ENCODE peak calls at places on chromosome 10, in ten cellular contexts. One of them, this sample, is unnamed.

GRCh38 chr10:23384364-23384763 is 39.8 kb upstream of the C10orf67 start:
- DNase-seq in left ventricle myocardium inferior: no peak
- DNase-seq in AG09309: peak; percentile 5
- DNase-seq in astrocyte: peak; percentile 57
- DNase-seq in fibroblast of lung: peak; percentile 59
- DNase-seq in bronchial epithelial cell: peak; percentile 100
- DNase-seq in cardiac muscle cell: no peak
- DNase-seq in osteoblast: no peak
- DNase-seq in K562: no peak
- DNase-seq in ovary: no peak
- DNase-seq in this sample: no peak

GRCh38 chr10:114584419-114584818 is 73.7 kb downstream of the ABLIM1 start:
- DNase-seq in left ventricle myocardium inferior: no peak
- DNase-seq in AG09309: no peak
- DNase-seq in astrocyte: peak; percentile 74
- DNase-seq in fibroblast of lung: peak; percentile 84
- DNase-seq in bronchial epithelial cell: no peak
- DNase-seq in cardiac muscle cell: peak; percentile 9
- DNase-seq in osteoblast: no peak
- DNase-seq in K562: no peak
- DNase-seq in ovary: no peak
- DNase-seq in this sample: no peak

GRCh38 chr10:133401981-133402725 is 8.2 kb downstream of the MTG1 start:
- DNase-seq in left ventricle myocardium inferior: no peak
- DNase-seq in AG09309: no peak
- DNase-seq in astrocyte: no peak
- DNase-seq in fibroblast of lung: no peak
- DNase-seq in bronchial epithelial cell: no peak
- DNase-seq in cardiac muscle cell: no peak
- DNase-seq in osteoblast: no peak
- DNase-seq in K562: no peak
- DNase-seq in ovary: no peak
- DNase-seq in this sample: no peak

GRCh38 chr10:116001266-116001857 is 271.6 kb downstream of the GFRA1 start:
- DNase-seq in left ventricle myocardium inferior: peak; percentile 17
- DNase-seq in AG09309: no peak
- DNase-seq in astrocyte: no peak
- DNase-seq in fibroblast of lung: no peak
- DNase-seq in bronchial epithelial cell: no peak
- DNase-seq in cardiac muscle cell: no peak
- DNase-seq in osteoblast: no peak
- DNase-seq in K562: no peak
- DNase-seq in ovary: no peak
- DNase-seq in this sample: no peak

GRCh38 chr10:132973903-132974241 is 31.5 kb upstream of the CFAP46 start:
- DNase-seq in left ventricle myocardium inferior: no peak
- DNase-seq in AG09309: no peak
- DNase-seq in astrocyte: no peak
- DNase-seq in fibroblast of lung: no peak
- DNase-seq in bronchial epithelial cell: no peak
- DNase-seq in cardiac muscle cell: no peak
- DNase-seq in osteoblast: peak; percentile 76
- DNase-seq in K562: no peak
- DNase-seq in ovary: no peak
- DNase-seq in this sample: no peak

GRCh38 chr10:10482613-10483012 is 535.1 kb upstream of the CELF2 start:
- DNase-seq in left ventricle myocardium inferior: no peak
- DNase-seq in AG09309: no peak
- DNase-seq in astrocyte: no peak
- DNase-seq in fibroblast of lung: no peak
- DNase-seq in bronchial epithelial cell: no peak
- DNase-seq in cardiac muscle cell: no peak
- DNase-seq in osteoblast: no peak
- DNase-seq in K562: no peak
- DNase-seq in ovary: no peak
- DNase-seq in this sample: no peak

GRCh38 chr10:50937230-50937907 is 51.9 kb upstream of the A1CF start:
- DNase-seq in left ventricle myocardium inferior: no peak
- DNase-seq in AG09309: no peak
- DNase-seq in astrocyte: peak; percentile 16
- DNase-seq in fibroblast of lung: peak; percentile 26
- DNase-seq in bronchial epithelial cell: peak; percentile 56
- DNase-seq in cardiac muscle cell: peak; percentile 55
- DNase-seq in osteoblast: peak; percentile 22
- DNase-seq in K562: peak; percentile 14
- DNase-seq in ovary: no peak
- DNase-seq in this sample: no peak

GRCh38 chr10:97590082-97590747 is 694 bp downstream of the C10orf62 start:
- DNase-seq in left ventricle myocardium inferior: no peak
- DNase-seq in AG09309: no peak
- DNase-seq in astrocyte: no peak
- DNase-seq in fibroblast of lung: no peak
- DNase-seq in bronchial epithelial cell: no peak
- DNase-seq in cardiac muscle cell: no peak
- DNase-seq in osteoblast: no peak
- DNase-seq in K562: no peak
- DNase-seq in ovary: no peak
- DNase-seq in this sample: peak; percentile 15

GRCh38 chr10:6019796-6020195 is 42.4 kb downstream of the IL2RA start:
- DNase-seq in left ventricle myocardium inferior: no peak
- DNase-seq in AG09309: no peak
- DNase-seq in astrocyte: no peak
- DNase-seq in fibroblast of lung: no peak
- DNase-seq in bronchial epithelial cell: no peak
- DNase-seq in cardiac muscle cell: no peak
- DNase-seq in osteoblast: no peak
- DNase-seq in K562: no peak
- DNase-seq in ovary: no peak
- DNase-seq in this sample: no peak

GRCh38 chr10:94012834-94013830 is 19.4 kb downstream of the PLCE1 start:
- DNase-seq in left ventricle myocardium inferior: no peak
- DNase-seq in AG09309: no peak
- DNase-seq in astrocyte: no peak
- DNase-seq in fibroblast of lung: no peak
- DNase-seq in bronchial epithelial cell: no peak
- DNase-seq in cardiac muscle cell: no peak
- DNase-seq in osteoblast: no peak
- DNase-seq in K562: no peak
- DNase-seq in ovary: no peak
- DNase-seq in this sample: no peak

GRCh38 chr10:63657812-63658211 is 136.6 kb downstream of the REEP3 start:
- DNase-seq in left ventricle myocardium inferior: no peak
- DNase-seq in AG09309: no peak
- DNase-seq in astrocyte: no peak
- DNase-seq in fibroblast of lung: no peak
- DNase-seq in bronchial epithelial cell: no peak
- DNase-seq in cardiac muscle cell: no peak
- DNase-seq in osteoblast: no peak
- DNase-seq in K562: no peak
- DNase-seq in ovary: no peak
- DNase-seq in this sample: no peak

GRCh38 chr10:75111906-75112703 is 649 bp downstream of the SAMD8 start:
- DNase-seq in left ventricle myocardium inferior: no peak
- DNase-seq in AG09309: no peak
- DNase-seq in astrocyte: peak; percentile 47
- DNase-seq in fibroblast of lung: peak; percentile 51
- DNase-seq in bronchial epithelial cell: peak; percentile 37
- DNase-seq in cardiac muscle cell: peak; percentile 63
- DNase-seq in osteoblast: peak; percentile 88
- DNase-seq in K562: peak; percentile 65
- DNase-seq in ovary: peak; percentile 66
- DNase-seq in this sample: peak; percentile 71

GRCh38 chr10:128221128-128221527 is 94.9 kb upstream of the MKI67 start:
- DNase-seq in left ventricle myocardium inferior: no peak
- DNase-seq in AG09309: no peak
- DNase-seq in astrocyte: no peak
- DNase-seq in fibroblast of lung: no peak
- DNase-seq in bronchial epithelial cell: no peak
- DNase-seq in cardiac muscle cell: no peak
- DNase-seq in osteoblast: no peak
- DNase-seq in K562: no peak
- DNase-seq in ovary: no peak
- DNase-seq in this sample: no peak

GRCh38 chr10:69629897-69630650 is at the start of gene FAM241B:
- DNase-seq in left ventricle myocardium inferior: peak; percentile 33
- DNase-seq in AG09309: no peak
- DNase-seq in astrocyte: peak; percentile 16
- DNase-seq in fibroblast of lung: peak; percentile 42
- DNase-seq in bronchial epithelial cell: peak; percentile 52
- DNase-seq in cardiac muscle cell: peak; percentile 84
- DNase-seq in osteoblast: peak; percentile 98
- DNase-seq in K562: peak; percentile 96
- DNase-seq in ovary: peak; percentile 63
- DNase-seq in this sample: peak; percentile 5

GRCh38 chr10:72275351-72276012 is 1.8 kb downstream of the DDIT4 start:
- DNase-seq in left ventricle myocardium inferior: no peak
- DNase-seq in AG09309: no peak
- DNase-seq in astrocyte: no peak
- DNase-seq in fibroblast of lung: no peak
- DNase-seq in bronchial epithelial cell: no peak
- DNase-seq in cardiac muscle cell: no peak
- DNase-seq in osteoblast: no peak
- DNase-seq in K562: peak; percentile 50
- DNase-seq in ovary: peak; percentile 55
- DNase-seq in this sample: peak; percentile 27

GRCh38 chr10:101075775-101076174 is 14.0 kb downstream of the KAZALD1 start:
- DNase-seq in left ventricle myocardium inferior: no peak
- DNase-seq in AG09309: no peak
- DNase-seq in astrocyte: no peak
- DNase-seq in fibroblast of lung: no peak
- DNase-seq in bronchial epithelial cell: no peak
- DNase-seq in cardiac muscle cell: no peak
- DNase-seq in osteoblast: peak; percentile 27
- DNase-seq in K562: no peak
- DNase-seq in ovary: no peak
- DNase-seq in this sample: no peak

GRCh38 chr10:126939706-126940105 is 34.5 kb downstream of the DOCK1 start:
- DNase-seq in left ventricle myocardium inferior: no peak
- DNase-seq in AG09309: no peak
- DNase-seq in astrocyte: no peak
- DNase-seq in fibroblast of lung: no peak
- DNase-seq in bronchial epithelial cell: no peak
- DNase-seq in cardiac muscle cell: no peak
- DNase-seq in osteoblast: no peak
- DNase-seq in K562: no peak
- DNase-seq in ovary: no peak
- DNase-seq in this sample: no peak

GRCh38 chr10:88759366-88760101 is at the start of gene LIPN:
- DNase-seq in left ventricle myocardium inferior: no peak
- DNase-seq in AG09309: no peak
- DNase-seq in astrocyte: no peak
- DNase-seq in fibroblast of lung: no peak
- DNase-seq in bronchial epithelial cell: peak; percentile 76
- DNase-seq in cardiac muscle cell: no peak
- DNase-seq in osteoblast: no peak
- DNase-seq in K562: no peak
- DNase-seq in ovary: no peak
- DNase-seq in this sample: peak; percentile 12

GRCh38 chr10:103207141-103207540 is 14.1 kb upstream of the NT5C2 start:
- DNase-seq in left ventricle myocardium inferior: no peak
- DNase-seq in AG09309: no peak
- DNase-seq in astrocyte: no peak
- DNase-seq in fibroblast of lung: no peak
- DNase-seq in bronchial epithelial cell: no peak
- DNase-seq in cardiac muscle cell: no peak
- DNase-seq in osteoblast: no peak
- DNase-seq in K562: no peak
- DNase-seq in ovary: no peak
- DNase-seq in this sample: no peak
- H3K4me3 ChIP-seq in left ventricle myocardium inferior: no peak overlapping the region
- H3K4me3 ChIP-seq in AG09309: no peak overlapping the region
- H3K4me3 ChIP-seq in astrocyte: no peak overlapping the region
- H3K4me3 ChIP-seq in fibroblast of lung: no peak overlapping the region
- H3K4me3 ChIP-seq in bronchial epithelial cell: no peak overlapping the region
- H3K4me3 ChIP-seq in cardiac muscle cell: no peak overlapping the region
- H3K4me3 ChIP-seq in osteoblast: no peak overlapping the region
- H3K4me3 ChIP-seq in K562: no peak overlapping the region
- H3K4me3 ChIP-seq in ovary: no peak overlapping the region
- H3K4me3 ChIP-seq in this sample: no peak overlapping the region

DNA sequence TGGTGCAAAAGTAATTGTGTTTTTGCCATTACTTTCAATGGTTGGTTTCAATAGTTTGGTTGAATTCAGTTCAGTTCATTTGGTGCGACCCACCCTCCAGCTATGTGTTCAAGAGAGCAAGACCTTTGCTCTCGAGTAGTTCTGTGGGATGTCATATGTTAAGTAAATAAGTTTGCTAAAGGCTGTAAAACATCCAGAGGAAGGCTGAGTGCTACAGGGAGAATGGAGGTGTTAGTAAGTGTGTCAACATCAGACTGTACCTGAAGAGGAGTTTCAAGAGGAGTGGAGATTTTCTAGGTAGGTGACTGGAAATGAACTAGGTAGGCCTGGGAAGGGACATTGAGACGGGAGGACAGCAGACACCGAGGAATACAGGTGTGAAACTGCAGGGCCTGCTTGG is 147.7 kb downstream of the SH2D4B start:
- DNase-seq in left ventricle myocardium inferior: no peak
- DNase-seq in AG09309: no peak
- DNase-seq in astrocyte: no peak
- DNase-seq in fibroblast of lung: no peak
- DNase-seq in bronchial epithelial cell: no peak
- DNase-seq in cardiac muscle cell: no peak
- DNase-seq in osteoblast: no peak
- DNase-seq in K562: no peak
- DNase-seq in ovary: no peak
- DNase-seq in this sample: no peak
- TF ChIP-seq CTCF in left ventricle myocardium inferior: no peak
- TF ChIP-seq CTCF in AG09309: no peak
- TF ChIP-seq CTCF in astrocyte: no peak
- TF ChIP-seq CTCF in fibroblast of lung: no peak
- TF ChIP-seq CTCF in bronchial epithelial cell: no peak
- TF ChIP-seq CTCF in cardiac muscle cell: no peak
- TF ChIP-seq CTCF in osteoblast: no peak
- TF ChIP-seq CTCF in K562: no peak
- TF ChIP-seq CTCF in ovary: no peak
- TF ChIP-seq CTCF in this sample: no peak

DNA sequence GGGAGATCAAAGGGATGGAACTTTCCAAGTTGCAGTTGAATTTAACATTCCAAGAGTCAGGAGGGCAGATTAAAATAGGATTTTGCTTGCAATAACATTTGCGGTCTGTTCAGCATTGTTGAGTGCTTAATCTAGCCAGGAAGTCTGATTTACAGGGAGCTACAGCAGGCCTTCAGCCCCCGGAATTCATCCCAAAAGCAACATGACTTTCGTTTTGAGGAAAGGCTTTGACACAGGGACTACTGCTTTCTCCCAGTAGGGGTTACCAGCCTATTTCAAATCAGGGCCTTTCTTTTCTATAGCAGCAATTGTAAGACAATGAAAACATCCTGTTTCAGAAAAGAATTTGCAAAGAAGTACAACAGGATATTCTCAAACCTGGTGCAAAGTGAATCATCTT is 279.7 kb upstream of the PITRM1 start:
- DNase-seq in left ventricle myocardium inferior: no peak
- DNase-seq in AG09309: peak; percentile 82
- DNase-seq in astrocyte: peak; percentile 98
- DNase-seq in fibroblast of lung: peak; percentile 98
- DNase-seq in bronchial epithelial cell: no peak
- DNase-seq in cardiac muscle cell: no peak
- DNase-seq in osteoblast: peak; percentile 56
- DNase-seq in K562: no peak
- DNase-seq in ovary: no peak
- DNase-seq in this sample: peak; percentile 31
- H3K4me3 ChIP-seq in left ventricle myocardium inferior: peak overlapping the region; percentile 29
- H3K4me3 ChIP-seq in AG09309: no peak overlapping the region
- H3K4me3 ChIP-seq in astrocyte: peak overlapping the region; percentile 1
- H3K4me3 ChIP-seq in fibroblast of lung: peak overlapping the region; percentile 4
- H3K4me3 ChIP-seq in bronchial epithelial cell: no peak overlapping the region
- H3K4me3 ChIP-seq in cardiac muscle cell: no peak overlapping the region
- H3K4me3 ChIP-seq in osteoblast: peak overlapping the region; percentile 37
- H3K4me3 ChIP-seq in K562: no peak overlapping the region
- H3K4me3 ChIP-seq in ovary: no peak overlapping the region
- H3K4me3 ChIP-seq in this sample: no peak overlapping the region

GRCh38 chr10:58414270-58415041 is 29.2 kb downstream of the TFAM start:
- DNase-seq in left ventricle myocardium inferior: no peak
- DNase-seq in AG09309: no peak
- DNase-seq in astrocyte: peak; percentile 64
- DNase-seq in fibroblast of lung: peak; percentile 73
- DNase-seq in bronchial epithelial cell: peak; percentile 64
- DNase-seq in cardiac muscle cell: peak; percentile 59
- DNase-seq in osteoblast: peak; percentile 76
- DNase-seq in K562: no peak
- DNase-seq in ovary: no peak
- DNase-seq in this sample: no peak
- TF ChIP-seq CTCF in left ventricle myocardium inferior: peak; percentile 43
- TF ChIP-seq CTCF in AG09309: peak; percentile 56
- TF ChIP-seq CTCF in astrocyte: peak; percentile 61
- TF ChIP-seq CTCF in fibroblast of lung: peak; percentile 51
- TF ChIP-seq CTCF in bronchial epithelial cell: peak; percentile 34
- TF ChIP-seq CTCF in cardiac muscle cell: peak; percentile 57
- TF ChIP-seq CTCF in osteoblast: peak; percentile 61
- TF ChIP-seq CTCF in K562: no peak
- TF ChIP-seq CTCF in ovary: peak; percentile 66
- TF ChIP-seq CTCF in this sample: no peak